ENCODE peak calls at places on chromosome X, in ten cellular contexts. Z is AG04450, T is GM18507, C is amygdala, I is germinal center, J is AG08396, D is coronary artery, K is fibroblast of the aortic adventitia, B is KG1, W is NCI-H2171 treated with DMSO at 0.1 percent for 48 hours. H is an unnamed sample.

GRCh38 chrX:103151799-103152198 is 58.9 kb upstream of the NXF3 start:
- DNase-seq in B (no peak), I (no peak), W (no peak), C (no peak), T (no peak), D (no peak), K (no peak), J (no peak), Z (no peak), H (no peak)

GRCh38 chrX:28324306-28324705 is 262.9 kb upstream of the IL1RAPL1 start:
- DNase-seq in I (no peak), J (no peak), K (no peak), T (no peak), W (no peak), Z (no peak), D (no peak), C (no peak), B (no peak), H (no peak)

GRCh38 chrX:150370589-150371312 is 7.6 kb downstream of the MAMLD1 start:
- DNase-seq in J (no peak), I (no peak), T (no peak), Z (no peak), D (peak; percentile 46), B (no peak), K (peak; percentile 19), C (no peak), W (no peak), H (peak; percentile 67)

GRCh38 chrX:136711147-136711546 is 63.2 kb downstream of the CD40LG start:
- DNase-seq in K (peak; percentile 49), D (no peak), J (no peak), W (no peak), I (no peak), B (no peak), C (no peak), Z (no peak), T (no peak), H (no peak)

GRCh38 chrX:50971390-50971789 is 60.9 kb downstream of the BMP15 start:
- DNase-seq in D (no peak), J (no peak), C (no peak), I (no peak), B (no peak), K (peak; percentile 2), W (no peak), Z (no peak), T (no peak), H (no peak)

GRCh38 chrX:118523920-118524319 is 28.3 kb downstream of the DOCK11 start:
- DNase-seq in Z (no peak), J (no peak), T (no peak), C (no peak), W (no peak), B (no peak), K (no peak), D (no peak), I (no peak), H (no peak)

GRCh38 chrX:20270557-20270880 is 3.8 kb upstream of the RPS6KA3 start:
- DNase-seq in C (no peak), T (no peak), W (no peak), D (no peak), J (no peak), K (peak; percentile 18), I (no peak), B (no peak), Z (no peak), H (no peak)

GRCh38 chrX:10106801-10107200 is 50.0 kb upstream of the CLCN4 start:
- DNase-seq in D (no peak), Z (no peak), J (no peak), I (no peak), W (peak; percentile 34), K (no peak), B (no peak), T (no peak), C (no peak), H (no peak)

GRCh38 chrX:8730812-8731578 is 942 bp downstream of the ANOS1 start:
- DNase-seq in W (peak; percentile 1), J (no peak), B (no peak), I (no peak), D (no peak), Z (no peak), C (no peak), T (no peak), K (no peak), H (no peak)

GRCh38 chrX:41275661-41276609 is 58.0 kb upstream of the DDX3X start:
- DNase-seq in I (peak; percentile 37), Z (no peak), C (peak; percentile 6), T (peak; percentile 28), D (no peak), W (peak; percentile 65), J (peak; percentile 84), K (peak; percentile 65), B (peak; percentile 33), H (peak; percentile 87)

GRCh38 chrX:129577473-129577872 is 37.4 kb downstream of the OCRL start:
- DNase-seq in J (peak; percentile 74), K (peak; percentile 85), T (no peak), B (no peak), I (no peak), W (no peak), Z (peak; percentile 42), C (no peak), D (no peak), H (no peak)

GRCh38 chrX:2897311-2897689 is 31.8 kb downstream of the ARSD start:
- DNase-seq in T (no peak), K (no peak), B (no peak), J (no peak), I (no peak), W (no peak), C (no peak), Z (no peak), D (no peak), H (no peak)

GRCh38 chrX:141341341-141341740 is 99.0 kb upstream of the SPANXC start:
- DNase-seq in Z (peak; percentile 27), W (no peak), K (peak; percentile 94), B (no peak), D (no peak), T (no peak), C (no peak), J (peak; percentile 58), I (no peak), H (no peak)